ENCODE peak calls at places on chromosomes 16 and 17, in six cellular contexts. E is caudate nucleus; B is activated CD8-positive, alpha-beta T cell treated with anti-CD3 and anti-CD28 coated beads, Interleukin-2, amount 10 ng/mL, durations not matched to agents 7 days and 5 days; G is RCC 7860; Z is head of caudate nucleus; A is activated CD8-positive, alpha-beta memory T cell treated with anti-CD3 and anti-CD28 coated beads for 48 hours. W is an unnamed sample.

GRCh38 chr16:31072540-31073072 is 1.4 kb downstream of the ZNF668 start:
- DNase-seq in E (no peak), B (peak; percentile 58), Z (peak; percentile 48), G (peak; percentile 36), A (no peak), W (no peak)

GRCh38 chr17:48322060-48322459 is 108.0 kb downstream of the SKAP1 start:
- DNase-seq in Z (no peak), G (no peak), B (no peak), E (no peak), A (no peak), W (no peak)

GRCh38 chr17:12457493-12457892 is 208.2 kb upstream of the MYOCD start:
- DNase-seq in G (no peak), Z (no peak), B (no peak), A (no peak), E (no peak), W (no peak)

GRCh38 chr16:31403590-31404352 is 10.6 kb downstream of the ITGAD start:
- DNase-seq in A (no peak), G (no peak), E (no peak), Z (peak; percentile 27), B (no peak), W (no peak)

GRCh38 chr16:77169650-77170236 is 21.2 kb upstream of the MON1B start:
- DNase-seq in B (peak; percentile 64), G (peak; percentile 18), E (peak; percentile 5), Z (peak; percentile 76), A (no peak), W (no peak)

GRCh38 chr16:78127130-78127529 is 27.7 kb downstream of the WWOX start:
- DNase-seq in A (no peak), B (no peak), G (no peak), E (no peak), Z (no peak), W (no peak)

GRCh38 chr17:2049333-2050245 is 5.3 kb upstream of the HIC1 start:
- DNase-seq in G (peak; percentile 64), Z (peak; percentile 87), E (peak; percentile 55), B (peak; percentile 90), A (no peak), W (peak; percentile 42)

GRCh38 chr17:63455417-63455816 is 9.3 kb upstream of the CYB561 start:
- DNase-seq in A (no peak), G (no peak), Z (no peak), B (no peak), E (no peak), W (no peak)

W was measured in midbrain.